ENCODE peak calls at places on chromosomes 2 and 18, in seven cellular contexts. X is MM.1S; C is CD8-positive, alpha-beta T cell; I is ovary; D is left cardiac atrium; F is spleen; Y is foreskin fibroblast. S is an unnamed sample.
A peak's percentile ranks its signal among the peaks of the same experiment; 100 is the strongest.

GRCh38 chr2:129620411-129620810 is 359.1 kb upstream of the RAB6C start:
- DNase-seq in X (no peak), C (no peak), I (no peak), D (no peak), F (no peak), Y (no peak), S (no peak)

GRCh38 chr2:128304715-128305554 is 13.7 kb downstream of the HS6ST1 start:
- DNase-seq in X (peak; percentile 3), C (no peak), I (peak; percentile 96), D (peak; percentile 89), F (peak; percentile 73), Y (peak; percentile 96), S (no peak)

GRCh38 chr2:119549236-119549635 is 5.0 kb downstream of the CFAP221 start:
- DNase-seq in X (no peak), C (no peak), I (no peak), D (no peak), F (no peak), Y (peak; percentile 74), S (no peak)

GRCh38 chr2:3578987-3579386 is 3.9 kb downstream of the RPS7 start:
- DNase-seq in X (no peak), C (no peak), I (no peak), D (no peak), F (no peak), Y (no peak), S (no peak)

GRCh38 chr2:207480521-207481034 is 49.2 kb upstream of the CREB1 start:
- DNase-seq in X (no peak), C (no peak), I (no peak), D (no peak), F (no peak), Y (no peak), S (peak; percentile 29)

GRCh38 chr2:101830555-101830954 is 133.0 kb downstream of the MAP4K4 start:
- DNase-seq in X (no peak), C (no peak), I (no peak), D (no peak), F (no peak), Y (peak; percentile 66), S (no peak)

GRCh38 chr2:235113854-235114253 is 162.0 kb downstream of the SH3BP4 start:
- DNase-seq in X (no peak), C (no peak), I (no peak), D (no peak), F (no peak), Y (no peak), S (no peak)

GRCh38 chr2:14355102-14355501 is 277.4 kb upstream of the LRATD1 start:
- DNase-seq in X (no peak), C (no peak), I (no peak), D (no peak), F (no peak), Y (no peak), S (no peak)

GRCh38 chr2:172085460-172086159 is at the start of gene DLX1:
- DNase-seq in X (no peak), C (no peak), I (no peak), D (no peak), F (peak; percentile 79), Y (no peak), S (no peak)

GRCh38 chr2:43201497-43201896 is 24.9 kb downstream of the ZFP36L2 start:
- DNase-seq in X (no peak), C (no peak), I (no peak), D (no peak), F (no peak), Y (no peak), S (no peak)

GRCh38 chr18:74023220-74023619 is 124.4 kb downstream of the FBXO15 start:
- DNase-seq in X (no peak), C (no peak), I (no peak), D (no peak), F (no peak), Y (no peak), S (no peak)

GRCh38 chr2:180983468-180984388 is 3.3 kb downstream of the UBE2E3 start:
- DNase-seq in X (peak; percentile 55), C (peak; percentile 19), I (no peak), D (no peak), F (no peak), Y (peak; percentile 74), S (no peak)

S was measured in coronary artery.